ENCODE peak calls at places on chromosome 20, in six cellular contexts. Y is dermis microvascular lymphatic vessel endothelial cell, W is GDM1, U is GM18507, Z is NCI-H510A treated with DMSO at 0.1 percent for 48 hours, V is NCI-H446. G is an unnamed sample.

GRCh38 chr20:16759161-16759523 is 11.0 kb downstream of the OTOR start:
- DNase-seq in Y (no peak), W (no peak), U (no peak), Z (no peak), V (no peak), G (no peak)

GRCh38 chr20:49320460-49320859 is 42.6 kb upstream of the ZNFX1 start:
- DNase-seq in Y (peak), W (no peak), U (no peak), Z (no peak), V (no peak), G (peak)

GRCh38 chr20:58579819-58580492 is 64.8 kb upstream of the APCDD1L start:
- DNase-seq in Y (no peak), W (no peak), U (no peak), Z (no peak), V (no peak), G (no peak)

GRCh38 chr20:33261465-33261864 is 21.5 kb upstream of the BPIFB1 start:
- DNase-seq in Y (no peak), W (no peak), U (no peak), Z (no peak), V (no peak), G (no peak)

GRCh38 chr20:18324596-18325089 is 36.3 kb downstream of the ZNF133 start:
- DNase-seq in Y (no peak), W (no peak), U (no peak), Z (no peak), V (no peak), G (no peak)

GRCh38 chr20:32527447-32528055 is 57.6 kb downstream of the NOL4L start:
- DNase-seq in Y (no peak), W (no peak), U (no peak), Z (no peak), V (no peak), G (no peak)

GRCh38 chr20:55057779-55058415 is 582.5 kb downstream of the DOK5 start:
- DNase-seq in Y (no peak), W (no peak), U (no peak), Z (no peak), V (no peak), G (no peak)

GRCh38 chr20:13858496-13859270 is 73.9 kb downstream of the NDUFAF5 start:
- DNase-seq in Y (no peak), W (no peak), U (no peak), Z (no peak), V (peak), G (no peak)

GRCh38 chr20:38386852-38387251 is 40.6 kb downstream of the LBP start:
- DNase-seq in Y (no peak), W (no peak), U (no peak), Z (no peak), V (no peak), G (no peak)